ENCODE peak calls at places on chromosomes 5 and 9, in six cellular contexts. One of them, this sample, is unnamed.

GRCh38 chr5:1285141-1285540 is 9.7 kb downstream of the TERT start:
- DNase-seq in nephron progenitor cell: no peak
- DNase-seq in HEK293T: no peak
- DNase-seq in astrocyte of the cerebellum: no peak
- DNase-seq in fibroblast of lung: no peak
- DNase-seq in iPS DF 19.7: no peak
- DNase-seq in this sample: no peak

GRCh38 chr9:89473762-89474469 is 24.0 kb downstream of the SEMA4D start:
- DNase-seq in astrocyte of the cerebellum: no peak
- DNase-seq in iPS DF 19.7: no peak
- DNase-seq in HEK293T: no peak
- DNase-seq in fibroblast of lung: peak
- DNase-seq in nephron progenitor cell: no peak
- DNase-seq in this sample: no peak

GRCh38 chr9:1049641-1050040 is 516 bp upstream of the DMRT2 start:
- DNase-seq in HEK293T: no peak
- DNase-seq in iPS DF 19.7: no peak
- DNase-seq in nephron progenitor cell: no peak
- DNase-seq in astrocyte of the cerebellum: no peak
- DNase-seq in fibroblast of lung: no peak
- DNase-seq in this sample: no peak

GRCh38 chr9:98886691-98887229 is 56.9 kb upstream of the COL15A1 start:
- DNase-seq in iPS DF 19.7: no peak
- DNase-seq in fibroblast of lung: no peak
- DNase-seq in astrocyte of the cerebellum: no peak
- DNase-seq in HEK293T: no peak
- DNase-seq in nephron progenitor cell: no peak
- DNase-seq in this sample: no peak

GRCh38 chr9:76664120-76664519 is 100.1 kb upstream of the PCA3 start:
- DNase-seq in nephron progenitor cell: no peak
- DNase-seq in fibroblast of lung: no peak
- DNase-seq in HEK293T: no peak
- DNase-seq in iPS DF 19.7: no peak
- DNase-seq in astrocyte of the cerebellum: no peak
- DNase-seq in this sample: no peak

GRCh38 chr9:96020822-96021615 is 145.5 kb downstream of the ERCC6L2 start:
- DNase-seq in iPS DF 19.7: no peak
- DNase-seq in nephron progenitor cell: peak
- DNase-seq in fibroblast of lung: no peak
- DNase-seq in astrocyte of the cerebellum: no peak
- DNase-seq in HEK293T: no peak
- DNase-seq in this sample: no peak

GRCh38 chr5:573976-574375 is 38.2 kb upstream of the CEP72 start:
- DNase-seq in nephron progenitor cell: no peak
- DNase-seq in HEK293T: no peak
- DNase-seq in astrocyte of the cerebellum: no peak
- DNase-seq in fibroblast of lung: no peak
- DNase-seq in iPS DF 19.7: no peak
- DNase-seq in this sample: no peak

GRCh38 chr9:94971378-94972131 is 245.1 kb downstream of the AOPEP start:
- DNase-seq in nephron progenitor cell: no peak
- DNase-seq in fibroblast of lung: no peak
- DNase-seq in astrocyte of the cerebellum: no peak
- DNase-seq in HEK293T: no peak
- DNase-seq in iPS DF 19.7: no peak
- DNase-seq in this sample: no peak

GRCh38 chr5:67459233-67459632 is 262.6 kb upstream of the CD180 start:
- DNase-seq in nephron progenitor cell: no peak
- DNase-seq in fibroblast of lung: no peak
- DNase-seq in iPS DF 19.7: no peak
- DNase-seq in HEK293T: no peak
- DNase-seq in astrocyte of the cerebellum: no peak
- DNase-seq in this sample: no peak

GRCh38 chr9:31608881-31609280 is 775.6 kb upstream of the ACO1 start:
- DNase-seq in fibroblast of lung: peak
- DNase-seq in HEK293T: no peak
- DNase-seq in nephron progenitor cell: no peak
- DNase-seq in astrocyte of the cerebellum: no peak
- DNase-seq in iPS DF 19.7: no peak
- DNase-seq in this sample: no peak

GRCh38 chr9:107755267-107755666 is 265.7 kb upstream of the KLF4 start:
- DNase-seq in iPS DF 19.7: no peak
- DNase-seq in fibroblast of lung: peak
- DNase-seq in nephron progenitor cell: no peak
- DNase-seq in astrocyte of the cerebellum: no peak
- DNase-seq in HEK293T: no peak
- DNase-seq in this sample: no peak

GRCh38 chr5:93192107-93192506 is 388.9 kb downstream of the NR2F1-AS1 start:
- DNase-seq in astrocyte of the cerebellum: peak
- DNase-seq in fibroblast of lung: peak
- DNase-seq in iPS DF 19.7: no peak
- DNase-seq in HEK293T: no peak
- DNase-seq in nephron progenitor cell: no peak
- DNase-seq in this sample: no peak

GRCh38 chr5:87746891-87747366 is 334.2 kb upstream of the CCNH start:
- DNase-seq in fibroblast of lung: peak
- DNase-seq in astrocyte of the cerebellum: peak
- DNase-seq in iPS DF 19.7: no peak
- DNase-seq in HEK293T: no peak
- DNase-seq in nephron progenitor cell: no peak
- DNase-seq in this sample: no peak

GRCh38 chr9:136607334-136607919 is 55.3 kb upstream of the EGFL7 start:
- DNase-seq in HEK293T: no peak
- DNase-seq in astrocyte of the cerebellum: no peak
- DNase-seq in nephron progenitor cell: no peak
- DNase-seq in fibroblast of lung: no peak
- DNase-seq in iPS DF 19.7: no peak
- DNase-seq in this sample: no peak

GRCh38 chr9:115849679-115850412 is 303.7 kb upstream of the PAPPA start:
- DNase-seq in iPS DF 19.7: no peak
- DNase-seq in HEK293T: no peak
- DNase-seq in nephron progenitor cell: no peak
- DNase-seq in fibroblast of lung: peak
- DNase-seq in astrocyte of the cerebellum: peak
- DNase-seq in this sample: no peak

GRCh38 chr9:127753148-127753547 is 18.1 kb upstream of the TOR2A start:
- DNase-seq in nephron progenitor cell: no peak
- DNase-seq in fibroblast of lung: no peak
- DNase-seq in astrocyte of the cerebellum: no peak
- DNase-seq in HEK293T: no peak
- DNase-seq in iPS DF 19.7: no peak
- DNase-seq in this sample: no peak

This sample was measured in brain pericyte.